ENCODE peak calls at places on chromosome 20, in ten cellular contexts. B is AG04449, F is fibroblast of pulmonary artery, X is neural progenitor cell, J is ovary, W is AG10803, T is epithelial cell of esophagus, C is transverse colon, A is right lobe of liver, H is Peyer's patch. U is an unnamed sample.

GRCh38 chr20:24118096-24118780 is 129.7 kb upstream of the GGTLC1 start:
- DNase-seq in B (peak), F (no peak), X (no peak), J (no peak), W (peak), T (no peak), C (no peak), A (no peak), H (no peak), U (no peak)

GRCh38 chr20:44326391-44327159 is 10.3 kb upstream of the R3HDML start:
- DNase-seq in B (no peak), F (no peak), X (peak), J (no peak), W (no peak), T (no peak), C (no peak), A (no peak), H (no peak), U (no peak)

GRCh38 chr20:14522595-14522994 is 185.2 kb upstream of the FLRT3 start:
- DNase-seq in B (no peak), F (no peak), X (no peak), J (no peak), W (no peak), T (peak), C (no peak), A (no peak), H (no peak), U (no peak)

GRCh38 chr20:48910360-48910781 is 11.1 kb upstream of the ARFGEF2 start:
- DNase-seq in B (no peak), F (peak), X (no peak), J (no peak), W (no peak), T (no peak), C (no peak), A (no peak), H (no peak), U (no peak)

GRCh38 chr20:25486377-25486776 is 78.9 kb downstream of the GINS1 start:
- DNase-seq in B (no peak), F (peak), X (no peak), J (peak), W (peak), T (no peak), C (no peak), A (no peak), H (no peak), U (no peak)

GRCh38 chr20:41508335-41508734 is 109.8 kb downstream of the CHD6 start:
- DNase-seq in B (no peak), F (no peak), X (no peak), J (no peak), W (no peak), T (no peak), C (no peak), A (no peak), H (no peak), U (no peak)

GRCh38 chr20:49979030-49979832 is 3.5 kb upstream of the SNAI1 start:
- DNase-seq in B (no peak), F (peak), X (peak), J (peak), W (no peak), T (no peak), C (peak), A (peak), H (peak), U (no peak)

GRCh38 chr20:63635431-63636141 is 8.7 kb upstream of the GMEB2 start:
- DNase-seq in B (no peak), F (no peak), X (no peak), J (no peak), W (no peak), T (no peak), C (peak), A (no peak), H (peak), U (no peak)

GRCh38 chr20:10433014-10433622 is 904 bp downstream of the MKKS start:
- DNase-seq in B (no peak), F (no peak), X (peak), J (peak), W (no peak), T (peak), C (no peak), A (no peak), H (no peak), U (no peak)

GRCh38 chr20:24773751-24774201 is 175.3 kb upstream of the CST7 start:
- DNase-seq in B (peak), F (peak), X (no peak), J (no peak), W (peak), T (peak), C (no peak), A (no peak), H (no peak), U (peak)

GRCh38 chr20:7094438-7094997 is 327.0 kb downstream of the BMP2 start:
- DNase-seq in B (no peak), F (peak), X (peak), J (no peak), W (no peak), T (peak), C (peak), A (no peak), H (peak), U (peak)

GRCh38 chr20:64025101-64025825 is 10.7 kb upstream of the C20orf204 start:
- DNase-seq in B (no peak), F (no peak), X (no peak), J (no peak), W (no peak), T (no peak), C (no peak), A (peak), H (no peak), U (no peak)

GRCh38 chr20:61210862-61211261 is 41.2 kb upstream of the CDH4 start:
- DNase-seq in B (no peak), F (no peak), X (no peak), J (no peak), W (no peak), T (no peak), C (no peak), A (no peak), H (no peak), U (no peak)

DNA sequence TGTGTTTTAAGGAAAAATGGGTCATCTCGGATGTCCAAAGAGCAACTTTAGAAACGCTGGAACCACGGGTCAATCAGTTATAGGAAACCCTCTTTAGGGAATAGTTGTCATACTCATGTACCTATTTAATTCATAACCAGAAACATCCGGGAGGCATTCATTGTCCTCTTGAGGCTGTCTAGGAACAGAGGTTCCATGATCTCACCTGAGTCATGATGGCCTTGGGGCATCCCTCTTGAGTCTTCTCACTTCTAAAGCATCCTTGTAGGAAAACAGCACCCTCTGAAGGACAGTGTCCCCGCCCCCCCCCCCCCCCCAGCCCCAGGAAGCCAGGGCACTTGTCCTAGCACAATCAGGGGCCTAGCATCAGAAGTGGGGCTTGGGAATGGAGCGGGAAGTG is 46.3 kb upstream of the CDH4 start:
- DNase-seq in B (no peak), F (no peak), X (no peak), J (no peak), W (no peak), T (peak), C (no peak), A (no peak), H (no peak), U (no peak)
- TF ChIP-seq CTCF in B (no peak), F (no peak), X (no peak), J (no peak), W (no peak), T (no peak), C (no peak), A (no peak), H (no peak), U (no peak)

GRCh38 chr20:31606928-31607639 is 2.0 kb downstream of the ID1 start:
- DNase-seq in B (no peak), F (peak), X (peak), J (no peak), W (peak), T (peak), C (peak), A (peak), H (peak), U (no peak)
- H3K4me3 ChIP-seq in B (peak), F (peak), X (peak), J (peak), W (peak), T (peak), C (peak), A (peak), H (no peak), U (peak)

DNA sequence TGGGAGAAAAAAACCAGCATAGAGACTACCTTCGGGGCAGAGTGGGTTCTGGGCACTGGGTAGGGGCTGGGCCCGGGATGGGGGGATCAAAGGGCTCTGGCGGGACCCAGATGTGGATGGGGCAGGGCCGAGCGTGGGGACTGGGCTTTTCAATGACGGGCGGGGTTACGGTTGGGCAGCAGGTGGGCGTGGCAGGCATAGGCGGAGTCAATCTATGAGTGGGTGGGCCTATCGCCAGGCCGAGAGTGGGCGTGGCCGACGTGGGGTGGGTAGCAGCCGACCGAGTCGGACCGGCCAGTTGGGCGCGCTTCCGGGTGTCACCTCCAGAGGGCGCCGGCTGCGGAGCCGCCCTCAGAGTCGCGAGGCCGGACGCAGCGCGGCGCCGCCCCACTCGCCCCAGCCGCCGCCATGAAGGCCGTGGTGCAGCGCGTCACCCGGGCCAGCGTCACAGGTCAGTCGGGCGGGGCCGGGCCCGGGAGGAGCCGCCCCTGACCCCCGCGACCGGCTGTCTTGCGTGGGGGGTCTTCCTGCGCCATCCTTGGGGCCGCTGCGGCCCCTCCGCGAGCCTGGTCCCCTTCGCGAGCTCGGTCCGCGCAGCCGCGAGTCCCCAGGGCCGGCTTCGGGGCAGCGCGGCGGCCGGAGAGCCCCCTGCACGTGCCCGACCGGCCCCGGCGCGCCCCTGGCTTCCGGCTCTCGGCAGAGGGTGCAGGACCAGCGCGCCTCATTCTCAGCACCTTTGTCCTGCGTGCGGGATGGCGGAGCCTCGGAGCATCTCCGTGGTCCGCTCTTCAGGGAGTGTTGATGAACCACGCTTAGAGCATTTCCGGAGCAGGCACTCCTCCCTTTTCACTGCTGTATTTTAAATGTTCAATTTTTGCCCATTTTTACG is at the start of gene DTD1:
- DNase-seq in B (no peak), F (peak), X (peak), J (peak), W (peak), T (peak), C (peak), A (peak), H (peak), U (peak)
- TF ChIP-seq CTCF in B (peak), F (peak), X (peak), J (peak), W (peak), T (peak), C (peak), A (peak), H (peak), U (peak)

DNA sequence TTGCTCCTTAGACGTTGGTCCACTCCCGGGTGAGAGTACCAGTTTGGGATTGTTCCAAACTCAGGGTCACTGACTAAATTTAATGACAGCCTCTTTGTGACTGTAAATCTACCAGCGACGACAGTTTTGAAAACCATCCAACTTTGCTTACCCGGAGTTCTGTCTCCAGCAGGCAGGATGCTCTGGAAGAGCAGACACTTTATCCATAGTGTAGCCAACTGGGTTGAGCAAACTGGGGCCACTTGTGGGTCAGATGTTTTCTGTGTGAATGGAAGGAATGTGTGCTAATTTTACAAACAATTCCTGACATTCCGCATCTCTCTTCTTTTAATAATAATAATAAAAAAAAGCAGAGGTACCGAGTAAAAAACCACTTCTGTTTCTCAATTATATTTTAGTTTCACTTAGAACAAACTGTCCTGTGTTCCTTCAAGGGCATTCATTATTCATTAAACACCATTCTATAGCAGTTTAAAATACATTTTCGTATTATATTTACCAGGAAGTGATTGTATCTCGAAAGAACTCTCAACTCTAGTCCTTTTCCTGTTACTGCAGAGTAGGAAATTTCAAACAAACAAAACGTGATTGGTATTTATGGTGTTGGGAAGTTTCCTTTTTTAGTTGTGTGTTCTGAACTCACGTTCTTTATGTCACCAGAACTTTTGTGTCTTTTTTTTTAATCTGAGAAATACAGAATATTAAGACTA is 139.7 kb upstream of the BTBD3 start:
- DNase-seq in B (peak), F (peak), X (no peak), J (no peak), W (peak), T (no peak), C (no peak), A (no peak), H (no peak), U (no peak)
- H3K4me3 ChIP-seq in B (peak), F (peak), X (no peak), J (no peak), W (peak), T (no peak), C (no peak), A (no peak), H (no peak), U (no peak)

GRCh38 chr20:4999788-5000187 is 1.5 kb downstream of the SLC23A2 start:
- DNase-seq in B (no peak), F (no peak), X (no peak), J (no peak), W (no peak), T (no peak), C (no peak), A (no peak), H (no peak), U (no peak)

GRCh38 chr20:5001174-5002076 is at the start of gene SLC23A2:
- DNase-seq in B (no peak), F (no peak), X (peak), J (peak), W (no peak), T (peak), C (peak), A (peak), H (peak), U (no peak)

GRCh38 chr20:5000263-5001173 is 792 bp downstream of the SLC23A2 start:
- DNase-seq in B (no peak), F (no peak), X (peak), J (peak), W (peak), T (no peak), C (peak), A (peak), H (peak), U (no peak)

GRCh38 chr20:4997207-4997606 is 4.1 kb downstream of the SLC23A2 start:
- DNase-seq in B (no peak), F (no peak), X (no peak), J (no peak), W (no peak), T (no peak), C (no peak), A (no peak), H (no peak), U (no peak)

DNA sequence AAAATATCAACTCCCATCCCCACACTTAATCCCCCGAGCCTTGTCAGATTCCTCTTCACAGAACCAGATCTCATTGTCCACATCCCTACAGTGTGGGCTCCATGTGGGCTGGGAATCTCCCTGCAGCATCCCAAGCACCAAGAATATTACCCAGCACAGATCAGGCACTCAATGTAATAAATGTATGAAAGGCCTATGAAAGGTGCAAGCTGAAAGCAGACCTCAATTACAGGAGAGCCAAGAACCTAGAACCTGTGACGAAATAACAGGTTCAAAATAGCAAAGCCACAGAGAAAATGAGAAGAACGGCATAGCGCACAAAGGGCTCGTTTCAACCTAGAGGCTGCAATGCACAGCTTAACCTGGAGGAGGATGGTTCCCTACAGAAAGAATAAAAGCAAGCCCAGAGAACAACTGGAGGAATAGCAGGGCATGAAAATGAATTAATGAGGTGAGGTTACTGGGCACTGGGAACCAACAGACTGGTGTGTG is 3.1 kb downstream of the SLC23A2 start:
- DNase-seq in B (no peak), F (no peak), X (peak), J (no peak), W (no peak), T (no peak), C (no peak), A (no peak), H (no peak), U (no peak)
- TF ChIP-seq CTCF in B (no peak), F (peak), X (peak), J (no peak), W (no peak), T (no peak), C (no peak), A (peak), H (no peak), U (peak)

GRCh38 chr20:38757145-38757800 is 9.0 kb downstream of the ACTR5 start:
- DNase-seq in B (no peak), F (peak), X (no peak), J (no peak), W (no peak), T (no peak), C (no peak), A (no peak), H (no peak), U (no peak)

GRCh38 chr20:38751360-38751976 is 3.2 kb downstream of the ACTR5 start:
- DNase-seq in B (no peak), F (peak), X (peak), J (no peak), W (peak), T (peak), C (no peak), A (no peak), H (peak), U (no peak)

GRCh38 chr20:38752029-38752428 is 3.8 kb downstream of the ACTR5 start:
- DNase-seq in B (no peak), F (no peak), X (no peak), J (no peak), W (no peak), T (no peak), C (no peak), A (no peak), H (no peak), U (no peak)

GRCh38 chr20:38755324-38755910 is 7.2 kb downstream of the ACTR5 start:
- DNase-seq in B (no peak), F (no peak), X (no peak), J (no peak), W (no peak), T (no peak), C (no peak), A (no peak), H (no peak), U (no peak)

DNA sequence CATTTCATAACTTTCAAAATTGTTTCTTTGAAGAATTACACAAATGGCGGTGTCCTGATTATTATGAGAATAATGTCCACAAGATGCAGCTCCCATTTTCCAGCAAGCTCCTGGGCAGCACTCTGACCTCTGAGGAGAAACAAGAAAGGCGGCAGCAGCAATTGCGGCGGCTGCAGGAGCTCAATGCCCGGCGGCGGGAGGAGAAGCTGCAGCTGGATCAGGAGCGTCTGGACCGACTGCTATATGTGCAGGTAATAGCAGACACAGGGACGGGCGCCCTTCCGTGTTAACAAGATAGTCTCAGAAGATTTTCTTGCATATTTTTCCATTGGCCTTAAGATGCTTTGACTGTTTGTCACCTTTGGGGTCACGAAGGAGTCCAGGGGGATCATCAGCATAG is 6.7 kb downstream of the ACTR5 start:
- DNase-seq in B (no peak), F (no peak), X (no peak), J (no peak), W (no peak), T (no peak), C (no peak), A (no peak), H (no peak), U (no peak)
- H3K4me3 ChIP-seq in B (no peak), F (no peak), X (no peak), J (no peak), W (no peak), T (no peak), C (no peak), A (no peak), H (no peak), U (no peak)

GRCh38 chr20:309306-309840 is 12.0 kb downstream of the ZCCHC3 start:
- DNase-seq in B (no peak), F (peak), X (no peak), J (no peak), W (peak), T (no peak), C (no peak), A (no peak), H (no peak), U (no peak)
- TF ChIP-seq CTCF in B (no peak), F (no peak), X (no peak), J (no peak), W (peak), T (no peak), C (no peak), A (no peak), H (no peak), U (no peak)

GRCh38 chr20:62362590-62362940 is 4.5 kb downstream of the LAMA5 start:
- DNase-seq in B (no peak), F (no peak), X (no peak), J (no peak), W (no peak), T (no peak), C (peak), A (no peak), H (no peak), U (no peak)

GRCh38 chr20:62364911-62365736 is 2.0 kb downstream of the LAMA5 start:
- DNase-seq in B (no peak), F (no peak), X (no peak), J (peak), W (no peak), T (no peak), C (peak), A (peak), H (no peak), U (no peak)

GRCh38 chr20:62365814-62366369 is 1.2 kb downstream of the LAMA5 start:
- DNase-seq in B (no peak), F (no peak), X (peak), J (no peak), W (no peak), T (peak), C (peak), A (peak), H (no peak), U (no peak)

GRCh38 chr20:62362991-62363919 is 3.9 kb downstream of the LAMA5 start:
- DNase-seq in B (no peak), F (no peak), X (peak), J (no peak), W (no peak), T (no peak), C (peak), A (peak), H (no peak), U (no peak)

GRCh38 chr20:62363920-62364851 is 2.9 kb downstream of the LAMA5 start:
- DNase-seq in B (no peak), F (peak), X (peak), J (no peak), W (no peak), T (no peak), C (peak), A (peak), H (no peak), U (no peak)
- H3K4me3 ChIP-seq in B (no peak), F (peak), X (no peak), J (no peak), W (no peak), T (peak), C (no peak), A (no peak), H (no peak), U (peak)